ENCODE peak calls at places on chromosomes 2 and 18, in nine cellular contexts. O is lower leg skin, T is H1, M is ovary, J is transverse colon, A is GM12892, F is sigmoid colon, H is NB4, E is heart left ventricle. C is an unnamed sample.

GRCh38 chr18:35939166-35939565 is 33.3 kb upstream of the RMP24 start:
- DNase-seq in O (no peak), T (no peak), M (no peak), J (no peak), A (no peak), F (no peak), H (peak; percentile 34), E (no peak), C (peak; percentile 62)

GRCh38 chr2:85577386-85578242 is at the start of gene VAMP8:
- DNase-seq in O (peak; percentile 93), T (peak; percentile 80), M (no peak), J (peak; percentile 91), A (peak; percentile 68), F (no peak), H (peak; percentile 87), E (peak; percentile 75), C (no peak)

GRCh38 chr2:74552914-74553811 is 579 bp downstream of the LOXL3 start:
- DNase-seq in O (peak; percentile 84), T (peak; percentile 78), M (peak; percentile 56), J (no peak), A (no peak), F (peak; percentile 75), H (peak; percentile 52), E (no peak), C (peak; percentile 63)

GRCh38 chr2:174680221-174680620 is 82.6 kb upstream of the WIPF1 start:
- DNase-seq in O (no peak), T (no peak), M (no peak), J (no peak), A (no peak), F (no peak), H (no peak), E (no peak), C (no peak)

GRCh38 chr2:100197643-100198153 is 55.3 kb upstream of the AFF3 start:
- DNase-seq in O (peak; percentile 85), T (peak; percentile 69), M (peak; percentile 82), J (peak; percentile 30), A (no peak), F (peak; percentile 81), H (no peak), E (peak; percentile 82), C (peak; percentile 80)

GRCh38 chr2:24409166-24409565 is 48.8 kb upstream of the ITSN2 start:
- DNase-seq in O (no peak), T (no peak), M (no peak), J (no peak), A (no peak), F (no peak), H (no peak), E (no peak), C (no peak)

GRCh38 chr18:62979172-62979571 is 263.8 kb downstream of the PHLPP1 start:
- DNase-seq in O (peak; percentile 87), T (no peak), M (peak; percentile 51), J (no peak), A (no peak), F (no peak), H (peak; percentile 95), E (no peak), C (no peak)

GRCh38 chr2:18860179-18860578 is 270.8 kb upstream of the NT5C1B start:
- DNase-seq in O (no peak), T (no peak), M (no peak), J (no peak), A (no peak), F (no peak), H (no peak), E (no peak), C (no peak)

GRCh38 chr2:73877071-73877802 is 15.6 kb upstream of the ACTG2 start:
- DNase-seq in O (no peak), T (no peak), M (no peak), J (no peak), A (no peak), F (no peak), H (peak; percentile 55), E (no peak), C (no peak)

GRCh38 chr18:3261393-3262233 is at the start of gene MYL12B:
- DNase-seq in O (peak; percentile 97), T (peak; percentile 89), M (peak; percentile 82), J (peak; percentile 89), A (peak; percentile 60), F (peak; percentile 86), H (peak; percentile 91), E (peak; percentile 92), C (peak; percentile 82)

GRCh38 chr18:2901405-2901989 is 54.7 kb downstream of the EMILIN2 start:
- DNase-seq in O (peak; percentile 92), T (no peak), M (peak; percentile 33), J (no peak), A (no peak), F (no peak), H (no peak), E (no peak), C (no peak)

GRCh38 chr18:12377556-12378553 is 828 bp upstream of the AFG3L2 start:
- DNase-seq in O (peak; percentile 65), T (no peak), M (no peak), J (no peak), A (no peak), F (no peak), H (no peak), E (no peak), C (no peak)
- TF ChIP-seq POLR2A in O (no peak), T (no peak), M (no peak), J (no peak), A (no peak), F (peak; percentile 28), H (peak; percentile 27), E (peak; percentile 22), C (peak; percentile 71)

GRCh38 chr2:50726186-50726585 is 305.7 kb downstream of the NRXN1 start:
- DNase-seq in O (no peak), T (no peak), M (no peak), J (no peak), A (no peak), F (no peak), H (no peak), E (no peak), C (no peak)

GRCh38 chr2:50723549-50723948 is 308.4 kb downstream of the NRXN1 start:
- DNase-seq in O (no peak), T (no peak), M (no peak), J (no peak), A (no peak), F (no peak), H (no peak), E (no peak), C (no peak)

GRCh38 chr2:50724837-50725236 is 307.1 kb downstream of the NRXN1 start:
- DNase-seq in O (no peak), T (no peak), M (no peak), J (no peak), A (no peak), F (no peak), H (no peak), E (no peak), C (no peak)

GRCh38 chr2:50729306-50730105 is 302.4 kb downstream of the NRXN1 start:
- DNase-seq in O (no peak), T (no peak), M (no peak), J (no peak), A (no peak), F (no peak), H (no peak), E (no peak), C (no peak)

GRCh38 chr2:50727940-50728339 is 304.0 kb downstream of the NRXN1 start:
- DNase-seq in O (no peak), T (no peak), M (no peak), J (no peak), A (no peak), F (no peak), H (no peak), E (no peak), C (no peak)
- TF ChIP-seq POLR2A in O (no peak), T (no peak), M (no peak), J (no peak), A (no peak), F (no peak), H (no peak), E (no peak), C (no peak)

DNA sequence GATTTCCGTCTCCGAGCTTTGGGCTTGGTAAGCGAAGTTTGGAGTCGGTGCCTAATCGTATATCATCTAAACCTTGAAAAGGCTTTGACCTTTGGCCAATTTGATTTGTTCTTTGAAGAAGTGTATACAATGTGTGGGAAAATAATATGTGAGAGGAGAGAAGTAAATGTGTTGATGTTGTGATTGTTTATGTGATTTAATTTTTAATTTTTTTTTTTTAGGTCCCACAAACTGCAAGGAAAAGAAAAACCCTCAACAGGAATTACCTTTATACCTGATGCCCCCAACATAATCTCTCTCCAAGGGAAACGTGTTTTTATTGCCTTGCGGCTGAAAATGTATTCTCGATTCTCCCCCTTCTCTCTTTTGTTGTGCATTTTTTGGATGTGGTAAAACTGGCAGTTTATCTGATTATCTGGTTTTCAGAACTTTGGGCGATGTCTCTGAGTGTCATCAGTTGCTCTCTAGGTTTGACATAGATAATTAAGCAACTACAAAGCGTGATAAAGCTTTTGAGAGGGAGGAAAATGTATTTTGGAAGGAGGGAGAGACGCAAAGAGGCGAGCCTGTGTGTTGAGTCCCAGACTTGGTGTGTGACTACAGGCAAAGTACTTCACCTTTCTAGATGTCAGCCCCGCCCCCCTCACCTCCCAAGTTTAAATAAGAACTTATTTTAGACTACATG is 941 bp upstream of the FBXO11 start:
- DNase-seq in O (no peak), T (no peak), M (peak; percentile 24), J (peak; percentile 42), A (no peak), F (no peak), H (peak; percentile 21), E (no peak), C (peak; percentile 57)
- TF ChIP-seq POLR2A in O (no peak), T (no peak), M (no peak), J (no peak), A (no peak), F (no peak), H (no peak), E (no peak), C (no peak)

GRCh38 chr2:240435955-240436625 is 627 bp downstream of the GPC1 start:
- DNase-seq in O (peak; percentile 86), T (no peak), M (no peak), J (no peak), A (no peak), F (peak; percentile 68), H (no peak), E (peak; percentile 60), C (peak; percentile 16)

GRCh38 chr2:240433973-240434727 is 1.3 kb upstream of the GPC1 start:
- DNase-seq in O (peak; percentile 93), T (no peak), M (peak; percentile 71), J (peak; percentile 39), A (no peak), F (peak; percentile 82), H (peak; percentile 64), E (no peak), C (peak; percentile 15)

GRCh38 chr2:240436626-240437180 is 1.2 kb downstream of the GPC1 start:
- DNase-seq in O (peak; percentile 85), T (peak; percentile 66), M (peak; percentile 61), J (no peak), A (no peak), F (peak; percentile 73), H (no peak), E (peak; percentile 61), C (peak; percentile 35)

GRCh38 chr2:240434728-240435456 is 571 bp upstream of the GPC1 start:
- DNase-seq in O (peak; percentile 98), T (peak; percentile 95), M (peak; percentile 98), J (peak; percentile 91), A (peak; percentile 90), F (peak; percentile 98), H (no peak), E (peak; percentile 96), C (peak; percentile 93)

DNA sequence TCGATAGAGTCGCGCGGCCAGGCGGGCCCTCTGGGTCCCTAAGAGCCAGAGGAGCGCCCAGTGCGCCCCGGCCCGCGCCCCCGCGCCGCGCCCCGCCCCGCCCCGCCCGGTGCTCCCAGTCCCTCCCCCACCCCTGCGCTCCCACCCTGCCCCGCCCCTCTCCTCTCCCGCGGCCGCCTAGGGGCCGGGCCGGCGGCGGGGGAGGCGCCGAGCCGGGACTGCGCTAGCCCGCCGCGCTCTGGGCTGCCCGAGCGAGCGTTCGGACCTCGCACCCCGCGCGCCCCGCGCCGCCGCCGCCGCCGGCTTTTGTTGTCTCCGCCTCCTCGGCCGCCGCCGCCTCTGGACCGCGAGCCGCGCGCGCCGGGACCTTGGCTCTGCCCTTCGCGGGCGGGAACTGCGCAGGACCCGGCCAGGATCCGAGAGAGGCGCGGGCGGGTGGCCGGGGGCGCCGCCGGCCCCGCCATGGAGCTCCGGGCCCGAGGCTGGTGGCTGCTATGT is at the start of gene GPC1:
- DNase-seq in O (peak; percentile 90), T (peak; percentile 75), M (peak; percentile 81), J (peak; percentile 69), A (no peak), F (peak; percentile 85), H (no peak), E (peak; percentile 89), C (peak; percentile 72)
- TF ChIP-seq POLR2A in O (no peak), T (no peak), M (peak; percentile 24), J (no peak), A (no peak), F (no peak), H (no peak), E (no peak), C (no peak)